ENCODE peak calls at places on chromosomes 2 and 18, in eight cellular contexts. One of them, this sample, is unnamed. For H4K20me1, the result is how much of the 10 kb centered on the place peaks cover.

GRCh38 chr2:160324161-160324768 is 124.2 kb upstream of the ITGB6 start:
- DNase-seq in H9: no peak
- DNase-seq in mammary epithelial cell: peak
- DNase-seq in fibroblast of lung: peak
- DNase-seq in HepG2: peak
- DNase-seq in GM23248: peak
- DNase-seq in OCI-LY7: peak
- DNase-seq in HCT116: peak
- DNase-seq in this sample: peak

GRCh38 chr2:135043345-135043744 is 3.9 kb downstream of the MAP3K19 start:
- DNase-seq in H9: no peak
- DNase-seq in mammary epithelial cell: no peak
- DNase-seq in fibroblast of lung: no peak
- DNase-seq in HepG2: no peak
- DNase-seq in GM23248: peak
- DNase-seq in OCI-LY7: peak
- DNase-seq in HCT116: no peak
- DNase-seq in this sample: no peak

GRCh38 chr18:50586710-50587109 is 26.8 kb downstream of the MAPK4 start:
- DNase-seq in H9: no peak
- DNase-seq in mammary epithelial cell: no peak
- DNase-seq in fibroblast of lung: no peak
- DNase-seq in HepG2: no peak
- DNase-seq in GM23248: no peak
- DNase-seq in OCI-LY7: no peak
- DNase-seq in HCT116: no peak
- DNase-seq in this sample: no peak

GRCh38 chr2:180411631-180412030 is 404.5 kb upstream of the CWC22 start:
- DNase-seq in H9: no peak
- DNase-seq in mammary epithelial cell: no peak
- DNase-seq in fibroblast of lung: no peak
- DNase-seq in HepG2: no peak
- DNase-seq in GM23248: no peak
- DNase-seq in OCI-LY7: no peak
- DNase-seq in HCT116: no peak
- DNase-seq in this sample: no peak

GRCh38 chr2:237033536-237034060 is 52.1 kb upstream of the COPS8 start:
- DNase-seq in H9: no peak
- DNase-seq in mammary epithelial cell: no peak
- DNase-seq in fibroblast of lung: no peak
- DNase-seq in HepG2: no peak
- DNase-seq in GM23248: no peak
- DNase-seq in OCI-LY7: no peak
- DNase-seq in HCT116: no peak
- DNase-seq in this sample: peak

GRCh38 chr2:227853765-227854271 is 17.6 kb upstream of the DAW1 start:
- DNase-seq in H9: no peak
- DNase-seq in mammary epithelial cell: peak
- DNase-seq in fibroblast of lung: peak
- DNase-seq in HepG2: no peak
- DNase-seq in GM23248: peak
- DNase-seq in OCI-LY7: no peak
- DNase-seq in HCT116: no peak
- DNase-seq in this sample: peak

GRCh38 chr2:107354143-107354542 is 468.2 kb upstream of the ST6GAL2 start:
- DNase-seq in H9: no peak
- DNase-seq in mammary epithelial cell: no peak
- DNase-seq in fibroblast of lung: no peak
- DNase-seq in HepG2: no peak
- DNase-seq in GM23248: no peak
- DNase-seq in OCI-LY7: no peak
- DNase-seq in HCT116: no peak
- DNase-seq in this sample: no peak

GRCh38 chr2:81600088-81600487 is 1295.5 kb upstream of the LRRTM1 start:
- DNase-seq in H9: no peak
- DNase-seq in mammary epithelial cell: no peak
- DNase-seq in fibroblast of lung: no peak
- DNase-seq in HepG2: no peak
- DNase-seq in GM23248: no peak
- DNase-seq in OCI-LY7: no peak
- DNase-seq in HCT116: no peak
- DNase-seq in this sample: peak

GRCh38 chr2:146927080-146927714 is 917.6 kb upstream of the ACVR2A start:
- DNase-seq in H9: peak
- DNase-seq in mammary epithelial cell: peak
- DNase-seq in fibroblast of lung: peak
- DNase-seq in HepG2: peak
- DNase-seq in GM23248: peak
- DNase-seq in OCI-LY7: peak
- DNase-seq in HCT116: peak
- DNase-seq in this sample: no peak

GRCh38 chr2:235520787-235521186 is 26.9 kb downstream of the AGAP1 start:
- DNase-seq in H9: no peak
- DNase-seq in mammary epithelial cell: no peak
- DNase-seq in fibroblast of lung: no peak
- DNase-seq in HepG2: no peak
- DNase-seq in GM23248: no peak
- DNase-seq in OCI-LY7: no peak
- DNase-seq in HCT116: no peak
- DNase-seq in this sample: no peak

GRCh38 chr2:235516257-235516656 is 22.4 kb downstream of the AGAP1 start:
- DNase-seq in H9: no peak
- DNase-seq in mammary epithelial cell: no peak
- DNase-seq in fibroblast of lung: no peak
- DNase-seq in HepG2: no peak
- DNase-seq in GM23248: no peak
- DNase-seq in OCI-LY7: no peak
- DNase-seq in HCT116: no peak
- DNase-seq in this sample: no peak

GRCh38 chr2:235515364-235515742 is 21.5 kb downstream of the AGAP1 start:
- DNase-seq in H9: no peak
- DNase-seq in mammary epithelial cell: no peak
- DNase-seq in fibroblast of lung: no peak
- DNase-seq in HepG2: no peak
- DNase-seq in GM23248: no peak
- DNase-seq in OCI-LY7: no peak
- DNase-seq in HCT116: no peak
- DNase-seq in this sample: no peak

GRCh38 chr2:235515821-235516220 is 22.0 kb downstream of the AGAP1 start:
- DNase-seq in H9: no peak
- DNase-seq in mammary epithelial cell: no peak
- DNase-seq in fibroblast of lung: no peak
- DNase-seq in HepG2: no peak
- DNase-seq in GM23248: no peak
- DNase-seq in OCI-LY7: no peak
- DNase-seq in HCT116: no peak
- DNase-seq in this sample: peak

DNA sequence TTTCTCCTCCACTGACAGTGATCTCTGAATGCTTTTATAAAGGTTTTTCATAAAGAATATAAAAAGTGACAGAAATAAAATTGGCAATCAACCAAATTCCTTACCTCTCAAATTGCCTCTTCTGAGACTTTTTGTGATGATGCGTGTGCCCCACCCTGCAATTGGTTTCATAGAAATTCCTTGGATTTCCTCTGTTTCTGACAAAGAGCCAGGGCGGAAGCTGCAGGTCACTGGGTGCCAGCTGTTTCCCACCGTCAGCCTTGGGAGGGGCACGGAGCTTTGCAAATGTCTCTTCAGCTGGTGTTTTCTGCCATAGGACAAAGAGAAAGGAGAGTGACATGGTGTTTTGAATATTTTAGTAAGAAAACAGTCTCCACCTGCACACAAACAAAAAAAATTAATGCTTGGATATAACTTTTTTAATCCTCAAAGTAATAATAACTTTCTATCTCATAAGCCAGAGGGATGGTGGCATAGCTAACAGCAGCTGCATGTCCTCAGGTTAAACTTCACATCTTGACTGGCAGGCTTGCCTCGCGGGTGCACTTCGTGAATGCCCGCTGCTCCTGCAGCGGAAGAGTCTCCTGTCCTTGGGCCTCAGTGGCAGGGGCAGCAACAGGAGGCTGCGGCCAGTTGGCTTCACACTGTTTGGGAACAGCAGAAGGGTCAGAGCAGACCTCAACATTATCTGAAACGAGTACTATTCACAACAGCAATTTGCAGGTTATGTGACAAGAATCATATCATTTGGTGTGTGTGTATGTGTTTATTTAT is 24.7 kb downstream of the AGAP1 start:
- DNase-seq in H9: no peak
- DNase-seq in mammary epithelial cell: no peak
- DNase-seq in fibroblast of lung: no peak
- DNase-seq in HepG2: no peak
- DNase-seq in GM23248: no peak
- DNase-seq in OCI-LY7: no peak
- DNase-seq in HCT116: no peak
- DNase-seq in this sample: peak
- H4K20me1 ChIP-seq in H9: under half
- H4K20me1 ChIP-seq in mammary epithelial cell: under half
- H4K20me1 ChIP-seq in fibroblast of lung: under half
- H4K20me1 ChIP-seq in HepG2: under half
- H4K20me1 ChIP-seq in GM23248: under half
- H4K20me1 ChIP-seq in OCI-LY7: under half
- H4K20me1 ChIP-seq in HCT116: under half
- H4K20me1 ChIP-seq in this sample: half or more

GRCh38 chr2:15993666-15994065 is 53.3 kb downstream of the MYCN start:
- DNase-seq in H9: no peak
- DNase-seq in mammary epithelial cell: no peak
- DNase-seq in fibroblast of lung: no peak
- DNase-seq in HepG2: no peak
- DNase-seq in GM23248: no peak
- DNase-seq in OCI-LY7: no peak
- DNase-seq in HCT116: no peak
- DNase-seq in this sample: no peak

GRCh38 chr2:15991231-15991630 is 50.9 kb downstream of the MYCN start:
- DNase-seq in H9: no peak
- DNase-seq in mammary epithelial cell: no peak
- DNase-seq in fibroblast of lung: no peak
- DNase-seq in HepG2: no peak
- DNase-seq in GM23248: no peak
- DNase-seq in OCI-LY7: no peak
- DNase-seq in HCT116: no peak
- DNase-seq in this sample: no peak

GRCh38 chr2:15990151-15991101 is 50.1 kb downstream of the MYCN start:
- DNase-seq in H9: no peak
- DNase-seq in mammary epithelial cell: no peak
- DNase-seq in fibroblast of lung: no peak
- DNase-seq in HepG2: no peak
- DNase-seq in GM23248: no peak
- DNase-seq in OCI-LY7: no peak
- DNase-seq in HCT116: no peak
- DNase-seq in this sample: no peak

GRCh38 chr2:15993232-15993610 is 52.9 kb downstream of the MYCN start:
- DNase-seq in H9: no peak
- DNase-seq in mammary epithelial cell: no peak
- DNase-seq in fibroblast of lung: no peak
- DNase-seq in HepG2: no peak
- DNase-seq in GM23248: no peak
- DNase-seq in OCI-LY7: no peak
- DNase-seq in HCT116: no peak
- DNase-seq in this sample: no peak

GRCh38 chr2:15992457-15993231 is 52.3 kb downstream of the MYCN start:
- DNase-seq in H9: no peak
- DNase-seq in mammary epithelial cell: no peak
- DNase-seq in fibroblast of lung: no peak
- DNase-seq in HepG2: no peak
- DNase-seq in GM23248: no peak
- DNase-seq in OCI-LY7: no peak
- DNase-seq in HCT116: no peak
- DNase-seq in this sample: no peak
- H4K20me1 ChIP-seq in H9: under half
- H4K20me1 ChIP-seq in mammary epithelial cell: under half
- H4K20me1 ChIP-seq in fibroblast of lung: under half
- H4K20me1 ChIP-seq in HepG2: under half
- H4K20me1 ChIP-seq in GM23248: under half
- H4K20me1 ChIP-seq in OCI-LY7: under half
- H4K20me1 ChIP-seq in HCT116: under half
- H4K20me1 ChIP-seq in this sample: under half

GRCh38 chr2:207085110-207085509 is 80.6 kb downstream of the KLF7 start:
- DNase-seq in H9: no peak
- DNase-seq in mammary epithelial cell: no peak
- DNase-seq in fibroblast of lung: no peak
- DNase-seq in HepG2: no peak
- DNase-seq in GM23248: no peak
- DNase-seq in OCI-LY7: no peak
- DNase-seq in HCT116: no peak
- DNase-seq in this sample: no peak

GRCh38 chr2:207088839-207089238 is 76.9 kb downstream of the KLF7 start:
- DNase-seq in H9: no peak
- DNase-seq in mammary epithelial cell: no peak
- DNase-seq in fibroblast of lung: no peak
- DNase-seq in HepG2: no peak
- DNase-seq in GM23248: no peak
- DNase-seq in OCI-LY7: no peak
- DNase-seq in HCT116: no peak
- DNase-seq in this sample: no peak

GRCh38 chr2:207088276-207088675 is 77.5 kb downstream of the KLF7 start:
- DNase-seq in H9: no peak
- DNase-seq in mammary epithelial cell: no peak
- DNase-seq in fibroblast of lung: no peak
- DNase-seq in HepG2: no peak
- DNase-seq in GM23248: no peak
- DNase-seq in OCI-LY7: no peak
- DNase-seq in HCT116: no peak
- DNase-seq in this sample: no peak

GRCh38 chr2:207086136-207086535 is 79.6 kb downstream of the KLF7 start:
- DNase-seq in H9: no peak
- DNase-seq in mammary epithelial cell: no peak
- DNase-seq in fibroblast of lung: no peak
- DNase-seq in HepG2: no peak
- DNase-seq in GM23248: no peak
- DNase-seq in OCI-LY7: no peak
- DNase-seq in HCT116: no peak
- DNase-seq in this sample: no peak

GRCh38 chr2:207087046-207087902 is 78.5 kb downstream of the KLF7 start:
- DNase-seq in H9: no peak
- DNase-seq in mammary epithelial cell: no peak
- DNase-seq in fibroblast of lung: no peak
- DNase-seq in HepG2: no peak
- DNase-seq in GM23248: no peak
- DNase-seq in OCI-LY7: no peak
- DNase-seq in HCT116: no peak
- DNase-seq in this sample: no peak
- H4K20me1 ChIP-seq in H9: under half
- H4K20me1 ChIP-seq in mammary epithelial cell: under half
- H4K20me1 ChIP-seq in fibroblast of lung: under half
- H4K20me1 ChIP-seq in HepG2: under half
- H4K20me1 ChIP-seq in GM23248: under half
- H4K20me1 ChIP-seq in OCI-LY7: under half
- H4K20me1 ChIP-seq in HCT116: under half
- H4K20me1 ChIP-seq in this sample: half or more

DNA sequence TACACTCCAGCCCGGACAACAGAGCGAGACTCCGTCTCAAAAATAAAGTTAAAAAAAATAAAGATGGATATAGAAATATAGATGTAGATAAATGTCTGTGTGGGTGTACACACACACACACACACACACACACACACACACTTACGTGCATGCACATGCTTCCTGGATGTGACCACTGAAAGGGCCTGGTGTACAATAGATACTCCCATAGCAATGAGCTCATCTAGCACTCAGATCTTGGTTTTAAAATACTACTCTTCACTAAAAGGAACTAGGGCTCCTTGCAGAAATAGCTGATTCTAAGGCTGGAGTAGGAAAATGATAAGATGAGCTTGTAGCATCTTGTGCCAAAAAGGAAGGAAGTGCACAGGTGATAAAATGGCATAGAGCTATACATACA is 39.1 kb downstream of the ROCK2 start:
- DNase-seq in H9: no peak
- DNase-seq in mammary epithelial cell: no peak
- DNase-seq in fibroblast of lung: peak
- DNase-seq in HepG2: no peak
- DNase-seq in GM23248: peak
- DNase-seq in OCI-LY7: no peak
- DNase-seq in HCT116: no peak
- DNase-seq in this sample: peak
- H4K20me1 ChIP-seq in H9: under half
- H4K20me1 ChIP-seq in mammary epithelial cell: under half
- H4K20me1 ChIP-seq in fibroblast of lung: under half
- H4K20me1 ChIP-seq in HepG2: half or more
- H4K20me1 ChIP-seq in GM23248: under half
- H4K20me1 ChIP-seq in OCI-LY7: under half
- H4K20me1 ChIP-seq in HCT116: under half
- H4K20me1 ChIP-seq in this sample: under half